ENCODE peak calls at places on chromosomes 7 and 10, in ten cellular contexts. O is left lung; M is cerebellum; K is adipocyte; F is activated T-helper 1 cell treated with anti-CD3 and anti-CD28 coated beads, Interleukin-2, amount 50 U/mL, for 16 hours; J is LNCaP clone FGC; G is activated CD4-positive, CD25-positive, alpha-beta regulatory T cell treated with anti-CD3 and anti-CD28 coated beads, Interleukin-2, amount 50 U/mL, for 72 hours; N is bronchial epithelial cell; B is EH; Y is GM12891. X is an unnamed sample.

GRCh38 chr10:15181576-15182156 is 13.2 kb upstream of the NMT2 start:
- DNase-seq in O (no peak), M (no peak), K (no peak), F (no peak), J (no peak), G (no peak), N (peak), B (no peak), Y (no peak), X (no peak)

GRCh38 chr10:129863231-129863663 is 100.8 kb downstream of the EBF3 start:
- DNase-seq in O (no peak), M (no peak), K (no peak), F (no peak), J (no peak), G (no peak), N (no peak), B (no peak), Y (no peak), X (no peak)

GRCh38 chr7:142131439-142131838 is 19.9 kb downstream of the MGAM2 start:
- DNase-seq in O (no peak), M (no peak), K (no peak), F (no peak), J (no peak), G (no peak), N (no peak), B (no peak), Y (no peak), X (no peak)

GRCh38 chr10:103884681-103885139 is 29.3 kb upstream of the SH3PXD2A start:
- DNase-seq in O (no peak), M (peak), K (peak), F (no peak), J (peak), G (no peak), N (peak), B (peak), Y (peak), X (no peak)

GRCh38 chr7:119694506-119694905 is 578.5 kb upstream of the KCND2 start:
- DNase-seq in O (no peak), M (no peak), K (no peak), F (no peak), J (no peak), G (no peak), N (no peak), B (no peak), Y (no peak), X (no peak)

GRCh38 chr7:126026421-126027088 is 1096.9 kb upstream of the POT1 start:
- DNase-seq in O (no peak), M (no peak), K (no peak), F (no peak), J (no peak), G (no peak), N (no peak), B (no peak), Y (no peak), X (no peak)

GRCh38 chr10:97427571-97428179 is 1.7 kb downstream of the PGAM1 start:
- DNase-seq in O (peak), M (no peak), K (peak), F (no peak), J (peak), G (no peak), N (peak), B (peak), Y (no peak), X (no peak)

GRCh38 chr10:51029172-51029641 is 45.1 kb upstream of the PRKG1 start:
- DNase-seq in O (no peak), M (no peak), K (peak), F (no peak), J (no peak), G (no peak), N (peak), B (peak), Y (no peak), X (no peak)